ENCODE peak calls at places on chromosomes 12 and 14, in five cellular contexts. O is K562, M is A549, W is GM12878, J is HepG2. Q is an unnamed sample.

GRCh38 chr14:77124345-77125274 is 17.0 kb downstream of the ZDHHC22 start:
- DNase-seq in W (no peak), O (peak), M (no peak), J (no peak), Q (no peak)

GRCh38 chr12:67714648-67715047 is 66.1 kb downstream of the DYRK2 start:
- DNase-seq in J (no peak), M (no peak), W (no peak), O (no peak), Q (no peak)

GRCh38 chr14:55249423-55249822 is 21.8 kb upstream of the FBXO34 start:
- DNase-seq in M (no peak), O (no peak), W (no peak), J (no peak), Q (no peak)

GRCh38 chr12:22733756-22734155 is 108.8 kb downstream of the ETNK1 start:
- DNase-seq in J (no peak), W (no peak), M (no peak), O (no peak), Q (no peak)

GRCh38 chr14:65156568-65157366 is 54.5 kb upstream of the MAX start:
- DNase-seq in M (no peak), W (peak), O (no peak), J (no peak), Q (no peak)

GRCh38 chr12:3624273-3624672 is 128.6 kb downstream of the CRACR2A start:
- DNase-seq in O (no peak), M (no peak), J (no peak), W (no peak), Q (no peak)

GRCh38 chr14:39946796-39947195 is 514.6 kb upstream of the FBXO33 start:
- DNase-seq in J (no peak), M (no peak), O (no peak), W (no peak), Q (peak)

GRCh38 chr14:55071870-55072640 is 20.6 kb downstream of the MAPK1IP1L start:
- DNase-seq in J (no peak), W (peak), M (no peak), O (no peak), Q (no peak)

GRCh38 chr12:31206038-31206670 is 119.8 kb downstream of the SINHCAF start:
- DNase-seq in J (no peak), W (no peak), O (no peak), M (no peak), Q (no peak)

GRCh38 chr12:64039285-64039871 is 182.7 kb downstream of the KICS2 start:
- DNase-seq in J (no peak), M (no peak), O (no peak), W (no peak), Q (no peak)

GRCh38 chr14:25048170-25049126 is 1.5 kb downstream of the STXBP6 start:
- DNase-seq in O (peak), W (no peak), M (no peak), J (no peak), Q (no peak)

GRCh38 chr12:91186189-91186588 is 3.6 kb upstream of the DCN start:
- DNase-seq in J (no peak), O (no peak), M (no peak), W (no peak), Q (no peak)

GRCh38 chr14:102931580-102932285 is 9.3 kb downstream of the AMN start:
- DNase-seq in M (no peak), J (no peak), W (no peak), O (no peak), Q (no peak)

GRCh38 chr12:1728824-1729223 is 38.0 kb downstream of the ADIPOR2 start:
- DNase-seq in W (no peak), M (no peak), O (no peak), J (peak), Q (no peak)

GRCh38 chr12:100158535-100158934 is 15.9 kb upstream of the BLTP3B start:
- DNase-seq in J (no peak), M (no peak), W (no peak), O (no peak), Q (no peak)

GRCh38 chr12:96244826-96245225 is 50.7 kb downstream of the ELK3 start:
- DNase-seq in O (no peak), M (no peak), J (no peak), W (no peak), Q (no peak)

GRCh38 chr12:52316290-52316689 is 4.9 kb downstream of the KRT83 start:
- DNase-seq in M (no peak), W (no peak), O (no peak), J (no peak), Q (no peak)

GRCh38 chr14:101594511-101595148 is 33.3 kb downstream of the DIO3 start:
- DNase-seq in M (no peak), J (no peak), O (no peak), W (no peak), Q (no peak)

GRCh38 chr12:54977155-54977554 is 7.4 kb downstream of the TESPA1 start:
- DNase-seq in O (no peak), J (no peak), W (no peak), M (no peak), Q (no peak)

GRCh38 chr12:9617124-9617523 is 9.4 kb upstream of the KLRB1 start:
- DNase-seq in O (no peak), M (no peak), J (no peak), W (no peak), Q (no peak)

GRCh38 chr12:66804555-66804954 is 125.7 kb upstream of the GRIP1 start:
- DNase-seq in J (no peak), W (no peak), M (no peak), O (no peak), Q (no peak)

GRCh38 chr14:22973217-22974032 is 8.9 kb downstream of the AJUBA start:
- DNase-seq in J (peak), O (peak), M (peak), W (no peak), Q (peak)

GRCh38 chr12:56260380-56260779 is 2.2 kb upstream of the ANKRD52 start:
- DNase-seq in O (no peak), M (no peak), J (no peak), W (no peak), Q (no peak)

DNA sequence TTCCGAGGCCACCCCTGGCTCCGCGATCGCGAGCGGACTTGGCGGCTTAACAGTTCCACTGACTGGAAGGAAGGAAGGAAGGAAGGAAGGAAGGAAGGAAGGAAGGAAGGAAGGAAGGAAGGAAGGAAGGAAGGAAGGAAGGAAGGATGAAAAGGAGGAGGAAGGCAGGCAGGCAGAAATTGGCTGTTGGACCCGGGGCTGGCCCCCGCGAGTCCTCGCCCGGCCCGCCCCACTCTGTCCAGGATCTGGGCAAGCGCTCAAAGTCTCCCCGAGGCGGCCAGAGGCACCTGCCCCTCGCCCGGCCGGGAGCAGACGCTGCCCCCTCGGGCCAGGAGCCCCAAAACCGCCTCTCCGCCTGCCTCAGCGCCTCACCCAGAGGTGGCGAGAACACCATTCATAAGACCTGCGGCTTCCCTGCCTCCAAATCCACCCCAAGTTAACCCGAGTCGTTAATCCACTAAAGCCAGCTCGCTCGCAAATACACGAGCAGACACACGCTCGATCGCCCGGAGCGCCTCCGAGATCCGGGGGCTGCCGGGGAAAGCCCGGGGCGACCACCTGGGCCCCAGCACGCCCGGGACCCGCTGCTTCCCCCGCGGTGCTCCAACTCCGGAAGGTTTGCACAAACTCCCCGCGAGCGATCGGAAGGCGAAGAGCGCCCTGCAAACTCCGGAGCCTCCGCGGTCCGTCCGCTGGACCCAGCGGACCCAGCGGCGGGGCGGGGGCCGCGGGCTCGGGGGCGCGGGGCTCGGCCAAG is 844 bp downstream of the DPF3 start:
- DNase-seq in O (peak), M (no peak), W (no peak), J (no peak), Q (peak)
- TF ChIP-seq KDM1A in O (no peak), M (no peak), W (no peak), J (no peak), Q (no peak)

GRCh38 chr14:61077437-61077836 is 96.4 kb downstream of the SLC38A6 start:
- DNase-seq in O (no peak), W (no peak), J (no peak), M (no peak), Q (no peak)

GRCh38 chr14:61077946-61078738 is 97.1 kb downstream of the SLC38A6 start:
- DNase-seq in W (no peak), M (no peak), J (no peak), O (no peak), Q (no peak)

GRCh38 chr14:61080591-61081010 is 99.6 kb downstream of the SLC38A6 start:
- DNase-seq in M (no peak), W (peak), J (no peak), O (no peak), Q (no peak)

GRCh38 chr14:61074852-61075251 is 93.8 kb downstream of the SLC38A6 start:
- DNase-seq in M (no peak), O (no peak), J (no peak), W (no peak), Q (no peak)

GRCh38 chr14:61076531-61076930 is 95.5 kb downstream of the SLC38A6 start:
- DNase-seq in J (peak), W (no peak), O (no peak), M (no peak), Q (no peak)
- TF ChIP-seq KDM1A in J (no peak), W (no peak), O (no peak), M (no peak), Q (no peak)

GRCh38 chr12:40105515-40106201 is at the start of gene SLC2A13:
- DNase-seq in O (peak), W (no peak), J (peak), M (peak), Q (peak)
- TF ChIP-seq KDM1A in O (no peak), W (no peak), J (no peak), M (no peak), Q (no peak)

GRCh38 chr12:81585787-81586186 is 173.4 kb downstream of the PPFIA2 start:
- DNase-seq in J (no peak), M (no peak), O (no peak), W (no peak), Q (no peak)
- TF ChIP-seq KDM1A in J (no peak), M (no peak), O (no peak), W (no peak), Q (no peak)

GRCh38 chr12:29563636-29564035 is 66.2 kb upstream of the OVCH1 start:
- DNase-seq in M (no peak), J (no peak), W (no peak), O (no peak), Q (no peak)

GRCh38 chr12:29559194-29559593 is 61.7 kb upstream of the OVCH1 start:
- DNase-seq in W (no peak), M (no peak), J (no peak), O (no peak), Q (no peak)

GRCh38 chr12:29564925-29565324 is 67.4 kb upstream of the OVCH1 start:
- DNase-seq in O (no peak), M (no peak), W (no peak), J (no peak), Q (no peak)

GRCh38 chr12:29562167-29562776 is 64.8 kb upstream of the OVCH1 start:
- DNase-seq in W (no peak), O (no peak), J (no peak), M (no peak), Q (no peak)

DNA sequence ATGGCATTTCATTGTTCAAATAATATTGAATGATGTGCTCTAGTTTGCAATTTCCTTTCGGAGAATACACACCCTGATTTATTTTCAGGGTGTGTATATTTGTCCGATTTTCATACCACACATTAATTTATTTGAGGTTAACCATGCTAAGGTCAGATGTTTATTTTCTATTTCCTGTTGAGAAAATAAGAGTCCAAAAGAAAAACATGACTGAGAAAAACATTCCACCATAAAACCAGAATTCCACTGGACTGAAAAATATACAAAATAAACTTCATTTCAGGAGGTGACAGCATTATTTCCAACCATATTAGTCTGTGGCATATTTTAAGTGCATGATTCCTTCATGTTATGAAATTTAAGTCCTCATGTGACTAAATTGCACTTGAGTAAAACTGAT is 64.2 kb upstream of the OVCH1 start:
- DNase-seq in M (no peak), O (no peak), W (no peak), J (no peak), Q (no peak)
- TF ChIP-seq KDM1A in M (no peak), O (no peak), W (no peak), J (no peak), Q (no peak)

Q was measured in H1.